ENCODE peak calls at places on chromosomes 1 and 21, in seven cellular contexts. N is heart left ventricle; P is endothelial cell; Z is Caki2; Y is nucleus accumbens; T is central memory CD4-positive, alpha-beta T cell; I is T-helper 17 cell. D is an unnamed sample.

GRCh38 chr21:30206551-30207251 is 9.2 kb downstream of the CLDN8 start:
- DNase-seq in N (no peak), P (no peak), Z (peak; percentile 95), Y (no peak), T (no peak), I (no peak), D (no peak)

GRCh38 chr1:200767326-200767725 is 28.6 kb downstream of the CAMSAP2 start:
- DNase-seq in N (no peak), P (no peak), Z (no peak), Y (no peak), T (no peak), I (no peak), D (no peak)

GRCh38 chr1:201614262-201615015 is 75.5 kb downstream of the NAV1 start:
- DNase-seq in N (peak; percentile 33), P (peak; percentile 78), Z (no peak), Y (no peak), T (no peak), I (no peak), D (no peak)

GRCh38 chr1:76668046-76668445 is 199.2 kb upstream of the ST6GALNAC5 start:
- DNase-seq in N (no peak), P (no peak), Z (peak; percentile 26), Y (no peak), T (no peak), I (no peak), D (no peak)

GRCh38 chr1:79283451-79283850 is 276.9 kb upstream of the ADGRL4 start:
- DNase-seq in N (no peak), P (no peak), Z (no peak), Y (no peak), T (no peak), I (no peak), D (no peak)

GRCh38 chr1:227762231-227762911 is 27.1 kb downstream of the SNAP47 start:
- DNase-seq in N (peak; percentile 90), P (peak; percentile 88), Z (peak; percentile 79), Y (peak; percentile 58), T (peak; percentile 84), I (peak; percentile 84), D (peak; percentile 74)

GRCh38 chr1:19481826-19482398 is 3.4 kb downstream of the CAPZB start:
- DNase-seq in N (no peak), P (no peak), Z (no peak), Y (no peak), T (no peak), I (no peak), D (no peak)

GRCh38 chr1:118961156-118961555 is 27.0 kb downstream of the TBX15 start:
- DNase-seq in N (no peak), P (no peak), Z (no peak), Y (no peak), T (no peak), I (no peak), D (no peak)

GRCh38 chr1:202105571-202106339 is 17.0 kb upstream of the GPR37L1 start:
- DNase-seq in N (no peak), P (no peak), Z (peak; percentile 96), Y (no peak), T (no peak), I (no peak), D (no peak)

GRCh38 chr1:39631361-39632331 is 7.8 kb downstream of the HEYL start:
- DNase-seq in N (no peak), P (no peak), Z (no peak), Y (no peak), T (no peak), I (no peak), D (no peak)

GRCh38 chr1:206509612-206510257 is 2.4 kb downstream of the RASSF5 start:
- DNase-seq in N (no peak), P (no peak), Z (no peak), Y (no peak), T (no peak), I (no peak), D (no peak)

GRCh38 chr1:3981261-3981660 is 81.2 kb upstream of the C1orf174 start:
- DNase-seq in N (no peak), P (no peak), Z (no peak), Y (no peak), T (no peak), I (no peak), D (no peak)

GRCh38 chr1:27752372-27752771 is 20.6 kb upstream of the STX12 start:
- DNase-seq in N (no peak), P (no peak), Z (no peak), Y (no peak), T (no peak), I (no peak), D (no peak)

GRCh38 chr1:29805122-29805895 is 569.0 kb downstream of the PTPRU start:
- DNase-seq in N (no peak), P (no peak), Z (no peak), Y (no peak), T (no peak), I (no peak), D (no peak)

GRCh38 chr1:31926846-31927660 is 11.1 kb downstream of the PTP4A2 start:
- DNase-seq in N (no peak), P (no peak), Z (no peak), Y (no peak), T (no peak), I (no peak), D (no peak)

GRCh38 chr1:178634445-178634844 is 90.6 kb upstream of the RALGPS2 start:
- DNase-seq in N (peak; percentile 57), P (no peak), Z (no peak), Y (no peak), T (no peak), I (no peak), D (no peak)

GRCh38 chr21:44321846-44322450 is 17.2 kb downstream of the CFAP410 start:
- DNase-seq in N (no peak), P (no peak), Z (no peak), Y (no peak), T (no peak), I (no peak), D (no peak)

GRCh38 chr1:43980255-43981134 is 1.5 kb downstream of the B4GALT2 start:
- DNase-seq in N (no peak), P (no peak), Z (no peak), Y (no peak), T (no peak), I (no peak), D (no peak)

GRCh38 chr1:204837440-204838084 is 33.1 kb upstream of the NFASC start:
- DNase-seq in N (no peak), P (peak; percentile 70), Z (peak; percentile 52), Y (no peak), T (no peak), I (no peak), D (no peak)

GRCh38 chr21:45377325-45377709 is 27.6 kb upstream of the COL18A1 start:
- DNase-seq in N (no peak), P (no peak), Z (no peak), Y (no peak), T (no peak), I (no peak), D (no peak)

GRCh38 chr1:17514776-17515175 is 24.7 kb upstream of the ARHGEF10L start:
- DNase-seq in N (no peak), P (no peak), Z (no peak), Y (no peak), T (no peak), I (no peak), D (no peak)

GRCh38 chr21:42363331-42363730 is 3.0 kb downstream of the TFF1 start:
- DNase-seq in N (no peak), P (no peak), Z (no peak), Y (no peak), T (no peak), I (no peak), D (no peak)

GRCh38 chr1:206082831-206083695 is 30.1 kb downstream of the RHEX start:
- DNase-seq in N (no peak), P (no peak), Z (no peak), Y (no peak), T (no peak), I (no peak), D (no peak)

GRCh38 chr21:15140321-15141019 is 75.7 kb upstream of the NRIP1 start:
- DNase-seq in N (no peak), P (no peak), Z (peak; percentile 61), Y (no peak), T (no peak), I (no peak), D (no peak)

GRCh38 chr1:231528175-231529029 is at the start of gene TSNAX:
- DNase-seq in N (peak; percentile 92), P (peak; percentile 93), Z (peak; percentile 96), Y (peak; percentile 92), T (peak; percentile 90), I (peak; percentile 86), D (peak; percentile 94)

GRCh38 chr1:186763107-186763506 is 65.6 kb upstream of the PLA2G4A start:
- DNase-seq in N (no peak), P (no peak), Z (peak; percentile 93), Y (no peak), T (no peak), I (no peak), D (no peak)

GRCh38 chr1:10917513-10918454 is 94.7 kb upstream of the TARDBP start:
- DNase-seq in N (no peak), P (no peak), Z (no peak), Y (no peak), T (peak; percentile 41), I (no peak), D (peak; percentile 50)

D was measured in CD4-positive, CD25-positive, alpha-beta regulatory T cell.